ENCODE peak calls at places on chromosomes 6 and 20, in five cellular contexts. C is hepatocyte, Q is B cell, N is coronary artery, M is A673. D is an unnamed sample.

GRCh38 chr20:62666736-62667529 is 24.6 kb downstream of the SLCO4A1 start:
- DNase-seq in M (peak; percentile 39), Q (no peak), N (no peak), C (no peak), D (no peak)

GRCh38 chr6:165227644-165228329 is 81.6 kb downstream of the C6orf118 start:
- DNase-seq in C (peak; percentile 20), Q (no peak), N (no peak), M (no peak), D (no peak)

GRCh38 chr6:143286280-143286795 is 164.2 kb downstream of the ADAT2 start:
- DNase-seq in N (no peak), M (no peak), C (peak; percentile 14), Q (no peak), D (no peak)

GRCh38 chr20:15515706-15516105 is 1057.5 kb downstream of the KIF16B start:
- DNase-seq in M (no peak), C (no peak), Q (no peak), N (no peak), D (no peak)

GRCh38 chr20:59308493-59309201 is 8.2 kb downstream of the EDN3 start:
- DNase-seq in Q (no peak), N (no peak), C (peak; percentile 70), M (no peak), D (peak; percentile 91)

GRCh38 chr20:9375221-9375681 is 139.1 kb upstream of the LAMP5 start:
- DNase-seq in Q (no peak), M (no peak), C (no peak), N (no peak), D (no peak)

GRCh38 chr6:157656437-157657005 is 166.5 kb upstream of the SNX9 start:
- DNase-seq in N (no peak), C (no peak), Q (no peak), M (peak; percentile 30), D (no peak)

GRCh38 chr6:7440476-7440875 is 50.9 kb downstream of the RIOK1 start:
- DNase-seq in Q (no peak), C (no peak), N (no peak), M (no peak), D (no peak)

GRCh38 chr6:148179786-148180185 is 162.9 kb upstream of the SASH1 start:
- DNase-seq in N (no peak), C (peak; percentile 21), Q (no peak), M (peak; percentile 83), D (no peak)

GRCh38 chr6:136464874-136465273 is 85.3 kb downstream of the MAP7 start:
- DNase-seq in Q (no peak), N (no peak), M (no peak), C (no peak), D (no peak)

GRCh38 chr6:74931567-74931966 is 274.3 kb downstream of the COL12A1 start:
- DNase-seq in Q (no peak), N (no peak), M (no peak), C (no peak), D (no peak)

GRCh38 chr6:29628419-29629281 is 4.3 kb downstream of the GABBR1 start:
- DNase-seq in Q (peak; percentile 55), M (peak; percentile 92), N (no peak), C (peak; percentile 91), D (peak; percentile 77)

GRCh38 chr6:162699961-162700360 is 27.6 kb downstream of the PRKN start:
- DNase-seq in Q (no peak), N (no peak), C (no peak), M (no peak), D (no peak)

GRCh38 chr6:27280064-27280539 is 32.0 kb downstream of the POM121L2 start:
- DNase-seq in M (peak; percentile 82), Q (no peak), N (no peak), C (peak; percentile 73), D (peak; percentile 57)

GRCh38 chr6:42071881-42072583 is 21.7 kb downstream of the TAF8 start:
- DNase-seq in C (no peak), Q (no peak), M (no peak), N (no peak), D (no peak)

GRCh38 chr6:46267515-46267914 is 96.7 kb upstream of the ENPP5 start:
- DNase-seq in M (no peak), N (no peak), Q (no peak), C (no peak), D (no peak)

GRCh38 chr20:62609170-62609786 is 33.0 kb upstream of the SLCO4A1 start:
- DNase-seq in N (no peak), C (no peak), Q (no peak), M (no peak), D (no peak)

GRCh38 chr6:19380287-19380686 is 456.9 kb upstream of the ID4 start:
- DNase-seq in C (no peak), N (no peak), M (no peak), Q (no peak), D (no peak)

GRCh38 chr6:63926950-63927349 is 291.3 kb downstream of the PHF3 start:
- DNase-seq in N (no peak), C (no peak), Q (no peak), M (no peak), D (no peak)

GRCh38 chr6:63927538-63927937 is 291.9 kb downstream of the PHF3 start:
- DNase-seq in C (no peak), M (no peak), N (no peak), Q (no peak), D (no peak)

GRCh38 chr6:63926258-63926657 is 290.7 kb downstream of the PHF3 start:
- DNase-seq in M (no peak), N (no peak), Q (no peak), C (no peak), D (no peak)

GRCh38 chr6:63919556-63920110 is 284.0 kb downstream of the PHF3 start:
- DNase-seq in M (no peak), C (no peak), N (no peak), Q (no peak), D (no peak)

DNA sequence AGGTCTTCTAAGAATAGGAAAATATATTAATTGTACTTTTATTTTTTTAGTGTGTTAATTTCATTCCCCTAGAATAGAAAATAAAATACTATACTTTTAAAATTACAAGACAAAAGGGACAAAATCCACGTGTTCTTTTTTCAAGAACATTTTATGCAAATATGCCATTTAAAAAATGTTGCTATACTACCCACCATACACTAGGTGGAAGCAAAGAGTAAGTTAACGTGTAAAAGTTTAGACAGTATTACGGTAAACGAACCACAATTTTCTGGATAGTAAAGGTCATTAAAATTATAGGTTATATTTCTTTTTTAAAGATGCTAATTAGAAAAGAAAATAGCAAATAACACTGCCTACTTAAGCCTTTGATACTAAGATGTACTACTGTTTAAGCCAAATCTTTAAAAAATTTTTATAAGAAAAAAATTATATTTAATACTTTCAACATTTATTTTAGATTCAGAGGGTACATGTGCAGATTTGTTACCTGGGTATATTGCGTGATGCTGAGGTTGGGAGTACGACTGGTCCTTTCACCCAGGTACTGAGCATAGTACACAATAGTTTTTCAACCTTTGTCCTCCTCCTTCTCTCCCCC is 287.6 kb downstream of the PHF3 start:
- DNase-seq in N (no peak), M (peak; percentile 62), C (peak; percentile 61), Q (no peak), D (peak; percentile 6)
- TF ChIP-seq CTCF in N (no peak), M (peak; percentile 73), C (peak; percentile 78), Q (peak; percentile 85), D (no peak)

GRCh38 chr6:35370124-35370741 is 27.9 kb downstream of the PPARD start:
- DNase-seq in N (peak; percentile 89), M (peak; percentile 45), C (peak; percentile 50), Q (peak; percentile 58), D (no peak)
- TF ChIP-seq CTCF in N (no peak), M (no peak), C (no peak), Q (no peak), D (no peak)

DNA sequence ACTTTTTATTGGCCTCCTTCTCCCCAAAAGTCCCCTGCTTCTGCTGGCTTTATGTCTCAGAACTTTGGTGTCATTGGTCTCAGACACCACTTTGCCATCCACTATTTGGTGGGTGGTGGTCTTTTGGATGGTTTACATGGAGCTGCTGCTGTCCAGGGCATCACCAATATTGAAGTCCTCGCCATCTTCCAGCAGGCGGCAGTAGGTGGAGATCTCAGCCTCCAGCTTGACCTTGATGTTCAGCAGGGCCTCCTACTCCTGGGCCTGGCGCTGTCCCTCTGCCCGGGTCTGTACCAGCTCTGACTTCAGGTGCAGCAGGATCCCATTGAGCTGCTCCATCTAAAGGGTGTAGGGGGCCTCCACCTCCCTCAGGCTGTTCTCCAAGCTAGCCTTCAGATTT is 148.4 kb upstream of the FOXA2 start:
- DNase-seq in M (no peak), Q (no peak), C (no peak), N (no peak), D (no peak)
- TF ChIP-seq CTCF in M (no peak), Q (no peak), C (no peak), N (no peak), D (no peak)

GRCh38 chr20:33686008-33686983 is at the start of gene E2F1:
- DNase-seq in N (peak; percentile 96), Q (peak; percentile 94), M (peak; percentile 98), C (peak; percentile 99), D (peak; percentile 99)
- TF ChIP-seq CTCF in N (no peak), Q (peak; percentile 33), M (peak; percentile 31), C (peak; percentile 36), D (peak; percentile 64)

GRCh38 chr6:90343581-90343980 is 46.9 kb upstream of the BACH2 start:
- DNase-seq in C (peak; percentile 11), N (no peak), Q (no peak), M (no peak), D (no peak)
- TF ChIP-seq CTCF in C (no peak), N (no peak), Q (no peak), M (no peak), D (no peak)

GRCh38 chr6:28545955-28546354 is 20.3 kb downstream of the GPX5 start:
- DNase-seq in Q (no peak), M (no peak), C (no peak), N (no peak), D (no peak)

GRCh38 chr6:28544211-28544610 is 18.5 kb downstream of the GPX5 start:
- DNase-seq in N (no peak), C (no peak), Q (no peak), M (no peak), D (no peak)

GRCh38 chr6:28543671-28544131 is 18.0 kb downstream of the GPX5 start:
- DNase-seq in N (no peak), Q (no peak), C (peak; percentile 49), M (no peak), D (no peak)

GRCh38 chr6:28541996-28542395 is 16.3 kb downstream of the GPX5 start:
- DNase-seq in C (no peak), N (no peak), M (no peak), Q (no peak), D (no peak)

GRCh38 chr6:28542440-28543293 is 17.0 kb downstream of the GPX5 start:
- DNase-seq in C (peak; percentile 90), N (no peak), Q (no peak), M (peak; percentile 90), D (peak; percentile 70)
- TF ChIP-seq CTCF in C (peak; percentile 77), N (no peak), Q (no peak), M (peak; percentile 58), D (peak; percentile 40)

GRCh38 chr6:134826889-134827737 is 122.8 kb downstream of the ALDH8A1 start:
- DNase-seq in C (no peak), Q (no peak), N (peak; percentile 91), M (no peak), D (no peak)
- TF ChIP-seq CTCF in C (no peak), Q (no peak), N (no peak), M (no peak), D (no peak)

DNA sequence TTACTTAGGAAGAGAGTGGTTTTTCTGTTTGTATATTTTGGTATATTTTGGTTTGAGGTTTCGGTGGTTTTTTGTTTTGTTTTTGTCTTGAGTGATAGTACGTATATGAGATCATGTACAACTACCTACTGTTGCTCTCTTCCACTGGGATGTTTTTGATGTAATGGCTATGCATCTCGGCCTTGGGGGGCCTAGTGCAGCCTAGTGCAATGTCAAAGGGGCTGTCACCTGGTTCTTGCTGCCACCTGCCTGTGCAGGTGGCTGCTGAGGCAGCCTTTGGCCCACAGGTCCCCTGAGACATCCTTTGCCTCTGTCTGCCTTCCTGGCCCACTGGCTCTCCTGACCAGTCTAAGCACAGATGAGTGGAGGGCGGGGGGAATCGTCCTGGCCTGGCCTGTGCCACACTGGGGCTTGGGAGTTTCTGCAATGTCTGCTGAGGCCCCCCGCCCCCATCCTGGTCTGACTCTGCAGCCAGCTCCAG is 546.6 kb downstream of the CD83 start:
- DNase-seq in M (no peak), C (no peak), N (no peak), Q (peak; percentile 82), D (no peak)
- TF ChIP-seq CTCF in M (no peak), C (no peak), N (no peak), Q (peak; percentile 11), D (no peak)

D was measured in Caco-2.